ENCODE peak calls at places on chromosome 21, in seven cellular contexts. M is neural progenitor cell, K is PC-3, D is body of pancreas, I is GM23338, C is MM.1S, X is IMR-90. W is an unnamed sample. For H3K4me1 and H3K36me3, the result is how much of the 10 kb centered on the place peaks cover.

GRCh38 chr21:45954271-45954670 is 27.3 kb upstream of the COL6A1 start:
- DNase-seq in M (no peak), K (no peak), D (no peak), I (peak), C (no peak), X (no peak), W (no peak)

GRCh38 chr21:44650265-44650972 is 4.0 kb downstream of the KRTAP12-4 start:
- DNase-seq in M (no peak), K (no peak), D (no peak), I (no peak), C (no peak), X (no peak), W (peak)

GRCh38 chr21:18218331-18218730 is 26.3 kb upstream of the CHODL start:
- DNase-seq in M (no peak), K (no peak), D (no peak), I (peak), C (no peak), X (no peak), W (no peak)

GRCh38 chr21:45243603-45244002 is 44.1 kb downstream of the POFUT2 start:
- DNase-seq in M (no peak), K (no peak), D (no peak), I (no peak), C (no peak), X (no peak), W (no peak)

GRCh38 chr21:44527983-44528633 is 11.9 kb downstream of the KRTAP10-1 start:
- DNase-seq in M (no peak), K (no peak), D (peak), I (no peak), C (no peak), X (no peak), W (no peak)

GRCh38 chr21:46144464-46145070 is 10.8 kb downstream of the FTCD start:
- DNase-seq in M (no peak), K (no peak), D (no peak), I (no peak), C (no peak), X (no peak), W (no peak)

GRCh38 chr21:28601708-28602107 is 391.0 kb downstream of the LTN1 start:
- DNase-seq in M (no peak), K (no peak), D (no peak), I (no peak), C (no peak), X (peak), W (peak)

GRCh38 chr21:17921579-17922530 is 102.7 kb upstream of the C21orf91 start:
- DNase-seq in M (no peak), K (peak), D (no peak), I (no peak), C (no peak), X (peak), W (no peak)

GRCh38 chr21:39004776-39005605 is 178.3 kb downstream of the PSMG1 start:
- DNase-seq in M (no peak), K (no peak), D (no peak), I (no peak), C (no peak), X (peak), W (no peak)

GRCh38 chr21:25960423-25960822 is 210.1 kb downstream of the APP start:
- DNase-seq in M (peak), K (no peak), D (no peak), I (peak), C (no peak), X (no peak), W (no peak)

GRCh38 chr21:43712268-43712942 is 6.5 kb upstream of the PDXK start:
- DNase-seq in M (no peak), K (peak), D (peak), I (no peak), C (no peak), X (peak), W (peak)

GRCh38 chr21:44432841-44433790 is 22.2 kb upstream of the LRRC3 start:
- DNase-seq in M (no peak), K (no peak), D (peak), I (no peak), C (no peak), X (no peak), W (no peak)

GRCh38 chr21:14677023-14677422 is 130.9 kb upstream of the SAMSN1 start:
- DNase-seq in M (no peak), K (no peak), D (no peak), I (no peak), C (no peak), X (no peak), W (no peak)

GRCh38 chr21:44930543-44930981 is 9.3 kb upstream of the SLX9 start:
- DNase-seq in M (no peak), K (peak), D (no peak), I (no peak), C (no peak), X (no peak), W (no peak)

GRCh38 chr21:43278766-43279577 is 110.2 kb downstream of the CRYAA start:
- DNase-seq in M (no peak), K (no peak), D (no peak), I (no peak), C (no peak), X (no peak), W (no peak)

GRCh38 chr21:43699933-43700599 is 18.9 kb upstream of the PDXK start:
- DNase-seq in M (peak), K (no peak), D (no peak), I (no peak), C (no peak), X (no peak), W (no peak)

GRCh38 chr21:14947613-14948160 is 117.1 kb downstream of the NRIP1 start:
- DNase-seq in M (no peak), K (no peak), D (no peak), I (no peak), C (no peak), X (no peak), W (no peak)

GRCh38 chr21:45073301-45074047 is 906 bp upstream of the ADARB1 start:
- DNase-seq in M (peak), K (peak), D (peak), I (peak), C (no peak), X (peak), W (no peak)

GRCh38 chr21:45287438-45288391 is at the start of gene POFUT2:
- DNase-seq in M (peak), K (peak), D (peak), I (peak), C (peak), X (peak), W (peak)

GRCh38 chr21:26003428-26003827 is 167.1 kb downstream of the APP start:
- DNase-seq in M (no peak), K (no peak), D (no peak), I (no peak), C (no peak), X (no peak), W (no peak)

GRCh38 chr21:45438391-45439145 is 33.6 kb downstream of the COL18A1 start:
- DNase-seq in M (no peak), K (no peak), D (no peak), I (no peak), C (no peak), X (no peak), W (no peak)

GRCh38 chr21:14543983-14544382 is 2.1 kb downstream of the SAMSN1 start:
- DNase-seq in M (no peak), K (no peak), D (no peak), I (no peak), C (no peak), X (no peak), W (no peak)

GRCh38 chr21:29638761-29639327 is 301.0 kb downstream of the GRIK1 start:
- DNase-seq in M (no peak), K (no peak), D (no peak), I (no peak), C (no peak), X (no peak), W (no peak)

GRCh38 chr21:41601573-41602371 is 93.8 kb upstream of the TMPRSS2 start:
- DNase-seq in M (no peak), K (peak), D (no peak), I (no peak), C (no peak), X (peak), W (no peak)
- H3K4me1 ChIP-seq in M (under half), K (under half), D (under half), I (under half), C (under half), X (under half), W (under half)

DNA sequence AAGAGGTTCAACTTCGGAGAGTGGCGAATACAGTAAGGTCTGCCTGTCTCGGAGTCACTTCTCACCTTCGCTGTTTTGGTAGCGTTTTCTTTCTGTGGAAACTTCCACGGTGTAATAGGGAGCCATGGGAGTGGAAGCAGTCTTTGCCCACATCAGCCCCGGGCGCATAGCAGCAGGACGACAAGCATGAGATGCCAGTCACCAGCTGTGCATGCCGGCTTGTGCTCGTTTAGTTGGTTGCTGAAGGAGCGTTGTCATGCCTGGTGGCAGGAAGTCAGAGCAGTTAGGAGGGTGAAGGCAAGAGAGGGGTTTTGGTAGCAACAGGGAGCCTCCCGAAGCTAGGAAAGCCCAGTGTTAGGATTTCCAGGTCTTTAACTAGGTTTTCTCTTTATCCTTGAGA is 58.8 kb downstream of the MRPS6 start:
- DNase-seq in M (no peak), K (no peak), D (no peak), I (no peak), C (no peak), X (no peak), W (no peak)
- H3K36me3 ChIP-seq in M (under half), K (under half), D (under half), I (under half), C (under half), X (under half), W (under half)

DNA sequence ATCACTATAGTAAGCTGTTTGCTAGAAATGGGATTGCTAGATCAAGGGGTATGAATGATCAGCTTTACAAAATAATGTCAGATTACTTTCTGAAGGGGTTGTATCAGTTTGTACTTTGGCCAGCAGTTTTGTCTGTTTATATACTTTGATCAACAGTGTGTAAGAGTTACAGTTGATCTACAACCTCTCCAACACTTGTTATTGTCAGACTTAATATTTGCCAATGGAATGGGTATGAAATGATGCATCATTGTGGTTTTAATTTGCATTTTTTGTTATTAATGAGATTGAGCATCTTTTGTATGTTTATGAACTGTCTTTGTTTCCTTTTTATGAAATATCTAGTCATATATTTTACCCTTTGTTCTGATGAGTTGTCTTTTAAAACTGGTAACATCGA is 4.3 kb downstream of the TTC3 start:
- DNase-seq in M (no peak), K (no peak), D (no peak), I (no peak), C (no peak), X (no peak), W (no peak)
- H3K4me1 ChIP-seq in M (under half), K (under half), D (under half), I (under half), C (under half), X (under half), W (under half)

GRCh38 chr21:27233514-27233913 is 266.6 kb upstream of the ADAMTS5 start:
- DNase-seq in M (no peak), K (no peak), D (no peak), I (no peak), C (no peak), X (no peak), W (no peak)
- H3K36me3 ChIP-seq in M (under half), K (under half), D (under half), I (under half), C (under half), X (under half), W (under half)

DNA sequence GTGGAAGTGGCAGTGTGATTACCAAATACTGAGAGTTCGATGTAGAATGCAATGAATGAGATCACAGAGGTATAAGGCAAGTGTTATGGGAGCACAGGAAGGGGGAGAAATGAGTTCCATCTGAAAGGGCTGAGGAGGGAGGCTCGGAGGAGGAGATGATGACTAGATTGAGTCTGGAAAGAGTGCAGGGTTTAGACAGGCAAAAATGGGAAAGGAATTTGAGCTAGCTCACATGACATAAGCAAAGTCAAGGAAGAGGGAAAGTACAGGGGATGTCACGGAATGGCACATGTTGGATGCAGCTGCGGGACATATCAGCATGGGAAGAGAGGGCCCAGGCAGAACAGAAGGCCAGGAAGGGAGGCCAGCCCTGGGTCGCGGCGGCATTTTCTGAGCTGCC is 132.7 kb downstream of the RUNX1 start:
- DNase-seq in M (no peak), K (no peak), D (no peak), I (no peak), C (no peak), X (peak), W (no peak)
- H3K4me1 ChIP-seq in M (under half), K (under half), D (under half), I (under half), C (under half), X (under half), W (under half)

DNA sequence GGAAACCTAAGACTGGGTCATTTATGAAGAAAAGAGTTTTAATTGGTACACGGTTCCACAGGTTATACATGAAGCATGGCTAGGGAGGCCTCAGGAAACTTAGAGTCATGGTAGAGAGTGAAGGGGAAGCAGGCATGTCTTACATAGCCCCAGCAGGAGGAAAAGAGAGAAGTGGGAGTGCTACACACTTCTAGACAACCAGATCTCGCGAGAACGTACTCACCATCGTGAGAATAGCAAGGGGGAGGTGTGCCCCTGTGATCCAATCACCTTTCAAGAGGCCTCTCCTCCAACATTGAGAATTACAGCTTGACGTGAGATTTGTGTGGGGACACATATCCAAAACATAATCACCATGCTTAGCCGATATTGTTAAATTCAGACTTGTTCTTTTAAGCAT is 62.8 kb downstream of the DYRK1A start:
- DNase-seq in M (no peak), K (no peak), D (no peak), I (no peak), C (no peak), X (no peak), W (no peak)
- H3K36me3 ChIP-seq in M (under half), K (under half), D (under half), I (under half), C (under half), X (under half), W (under half)

GRCh38 chr21:32727728-32728454 is at the start of gene SYNJ1:
- DNase-seq in M (peak), K (peak), D (peak), I (peak), C (peak), X (peak), W (peak)
- H3K4me1 ChIP-seq in M (under half), K (under half), D (under half), I (under half), C (under half), X (under half), W (under half)

DNA sequence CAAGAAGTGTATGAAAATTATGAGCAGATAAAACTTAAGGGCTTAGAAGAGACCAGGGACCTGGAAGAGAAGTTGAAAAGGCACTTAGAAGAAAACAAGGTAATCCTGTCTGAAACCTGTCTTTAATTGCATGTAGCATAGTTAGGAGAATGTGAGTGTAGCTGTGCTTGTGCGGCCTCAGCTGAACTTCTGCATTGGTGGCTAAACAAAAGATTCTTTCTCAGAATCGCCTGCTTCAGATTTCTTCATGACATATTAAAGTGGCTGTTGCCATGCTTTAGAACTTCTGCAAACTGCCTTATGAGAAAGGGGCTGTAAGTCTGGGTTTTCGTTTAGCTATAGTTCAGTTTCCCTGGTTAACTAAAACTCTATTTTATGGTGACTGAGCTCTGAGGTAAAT is 94.5 kb downstream of the VPS26C start:
- DNase-seq in M (no peak), K (no peak), D (no peak), I (no peak), C (no peak), X (no peak), W (no peak)
- H3K36me3 ChIP-seq in M (under half), K (under half), D (under half), I (under half), C (under half), X (under half), W (under half)

W was measured in lung.